ENCODE peak calls at places on chromosomes 7 and 10, in nine cellular contexts. H, S, X, M, N, D, K, O and B are unnamed samples. For H3K4me1, the result is how much of the 10 kb centered on the place peaks cover.

GRCh38 chr10:63713191-63714144 is 192.3 kb downstream of the REEP3 start:
- DNase-seq in D (no peak), O (peak), S (peak), N (no peak), H (peak), X (peak), K (no peak), M (no peak), B (peak)

GRCh38 chr7:81415181-81415580 is 354.7 kb downstream of the HGF start:
- DNase-seq in X (no peak), H (peak), M (no peak), O (no peak), D (no peak), S (no peak), N (no peak), K (no peak), B (peak)

GRCh38 chr7:50687096-50687495 is 95.6 kb downstream of the GRB10 start:
- DNase-seq in D (no peak), O (no peak), M (no peak), N (no peak), X (no peak), H (no peak), S (no peak), K (no peak), B (no peak)

GRCh38 chr7:32586291-32587221 is 91.3 kb downstream of the AVL9 start:
- DNase-seq in S (no peak), D (no peak), K (no peak), X (peak), M (no peak), N (no peak), O (no peak), H (peak), B (no peak)

GRCh38 chr10:17144757-17145156 is 15.1 kb upstream of the CUBN start:
- DNase-seq in D (no peak), N (no peak), O (no peak), X (no peak), M (no peak), K (no peak), H (peak), S (no peak), B (peak)

GRCh38 chr10:43816351-43817321 is 168.0 kb upstream of the ZNF32 start:
- DNase-seq in H (peak), D (peak), O (no peak), M (peak), K (no peak), S (no peak), N (no peak), X (peak), B (no peak)

GRCh38 chr7:66145404-66145843 is 30.8 kb downstream of the CRCP start:
- DNase-seq in H (peak), N (peak), D (no peak), O (no peak), X (peak), K (no peak), M (no peak), S (no peak), B (no peak)

GRCh38 chr10:55183993-55184392 is 383.0 kb upstream of the PCDH15 start:
- DNase-seq in K (no peak), O (no peak), H (no peak), S (no peak), X (no peak), N (no peak), D (no peak), M (no peak), B (peak)

GRCh38 chr10:49596493-49596809 is 13.7 kb upstream of the SLC18A3 start:
- DNase-seq in N (no peak), K (no peak), M (no peak), O (no peak), H (no peak), D (no peak), S (no peak), X (no peak), B (no peak)

GRCh38 chr7:17301491-17302101 is 3.1 kb downstream of the AHR start:
- DNase-seq in M (peak), K (peak), S (no peak), N (peak), D (no peak), H (peak), O (no peak), X (no peak), B (no peak)

GRCh38 chr10:5758927-5759326 is 54.3 kb downstream of the GDI2 start:
- DNase-seq in K (no peak), N (no peak), H (no peak), S (no peak), X (no peak), M (no peak), D (no peak), O (no peak), B (no peak)

GRCh38 chr7:5564894-5565293 is 141.3 kb upstream of the TNRC18 start:
- DNase-seq in D (no peak), K (peak), H (no peak), O (no peak), M (no peak), N (no peak), X (no peak), S (no peak), B (no peak)

GRCh38 chr7:47376991-47377590 is 204.8 kb downstream of the TNS3 start:
- DNase-seq in H (no peak), X (no peak), M (no peak), S (no peak), K (no peak), N (no peak), O (no peak), D (no peak), B (no peak)

GRCh38 chr10:31999836-32000235 is 56.4 kb downstream of the KIF5B start:
- DNase-seq in M (no peak), X (no peak), O (no peak), H (no peak), S (no peak), K (no peak), N (no peak), D (no peak), B (no peak)

GRCh38 chr10:15349133-15349532 is 22.0 kb downstream of the FAM171A1 start:
- DNase-seq in N (no peak), K (no peak), M (no peak), D (no peak), O (no peak), X (no peak), S (no peak), H (no peak), B (no peak)

GRCh38 chr10:3136763-3137611 is 35.6 kb downstream of the PITRM1 start:
- DNase-seq in H (peak), X (peak), S (no peak), N (peak), D (no peak), K (no peak), O (no peak), M (no peak), B (no peak)

GRCh38 chr7:121456785-121457359 is 60.8 kb upstream of the FAM3C start:
- DNase-seq in D (no peak), M (no peak), K (no peak), X (no peak), H (no peak), O (no peak), S (no peak), N (no peak), B (no peak)

GRCh38 chr10:96310359-96310669 is 6.1 kb downstream of the DNTT start:
- DNase-seq in X (no peak), H (no peak), K (no peak), M (no peak), N (no peak), S (no peak), D (no peak), O (no peak), B (no peak)

GRCh38 chr7:73738220-73738611 is 386 bp downstream of the ABHD11 start:
- DNase-seq in S (no peak), K (no peak), X (peak), H (peak), D (peak), O (peak), M (peak), N (no peak), B (peak)

GRCh38 chr7:3095046-3095445 is 51.4 kb upstream of the CARD11 start:
- DNase-seq in H (no peak), N (no peak), D (peak), S (no peak), M (peak), X (no peak), O (no peak), K (peak), B (no peak)

GRCh38 chr10:128440513-128441160 is 314.4 kb upstream of the MKI67 start:
- DNase-seq in S (no peak), O (peak), X (no peak), D (no peak), N (no peak), K (no peak), M (no peak), H (no peak), B (no peak)

GRCh38 chr10:71971769-71972555 is 7.8 kb downstream of the CHST3 start:
- DNase-seq in K (no peak), D (no peak), X (no peak), O (no peak), H (no peak), M (no peak), N (no peak), S (no peak), B (no peak)

GRCh38 chr10:12500406-12501303 is 151.3 kb downstream of the CAMK1D start:
- DNase-seq in N (peak), X (no peak), D (no peak), O (no peak), H (no peak), K (peak), S (no peak), M (no peak), B (no peak)

GRCh38 chr7:87000344-87000743 is 59.1 kb downstream of the ELAPOR2 start:
- DNase-seq in D (no peak), X (no peak), N (no peak), S (no peak), O (no peak), M (no peak), H (no peak), K (no peak), B (no peak)

GRCh38 chr10:20836401-20836800 is 60.7 kb downstream of the NEBL start:
- DNase-seq in H (no peak), O (no peak), M (no peak), X (no peak), N (no peak), D (no peak), K (no peak), S (no peak), B (no peak)

GRCh38 chr10:89389254-89389653 is 3.2 kb upstream of the IFIT1 start:
- DNase-seq in D (no peak), X (no peak), N (no peak), S (no peak), K (no peak), O (no peak), H (peak), M (no peak), B (no peak)

GRCh38 chr7:7858559-7858958 is 110.0 kb upstream of the GLCCI1 start:
- DNase-seq in K (no peak), S (no peak), O (no peak), H (no peak), D (no peak), M (no peak), X (no peak), N (no peak), B (no peak)

GRCh38 chr10:116098411-116099019 is 174.5 kb downstream of the GFRA1 start:
- DNase-seq in H (no peak), N (no peak), M (no peak), S (no peak), K (no peak), D (no peak), X (no peak), O (no peak), B (no peak)

GRCh38 chr7:45663167-45663921 is 89.2 kb downstream of the ADCY1 start:
- DNase-seq in H (peak), D (no peak), N (peak), S (peak), K (no peak), M (peak), O (peak), X (no peak), B (no peak)

GRCh38 chr7:17311952-17312351 is 13.5 kb downstream of the AHR start:
- DNase-seq in N (no peak), O (peak), D (no peak), X (no peak), M (no peak), S (no peak), H (no peak), K (no peak), B (no peak)

GRCh38 chr10:69259547-69260243 is 18.6 kb upstream of the HK1 start:
- DNase-seq in D (no peak), S (no peak), O (no peak), X (no peak), M (no peak), N (no peak), H (no peak), K (no peak), B (no peak)

GRCh38 chr10:71927669-71928592 is 36.3 kb upstream of the CHST3 start:
- DNase-seq in N (no peak), M (no peak), H (peak), O (no peak), X (no peak), K (peak), D (no peak), S (no peak), B (peak)

GRCh38 chr7:133484135-133484534 is 231.3 kb downstream of the EXOC4 start:
- DNase-seq in M (peak), K (no peak), D (no peak), X (no peak), N (no peak), O (no peak), H (no peak), S (no peak), B (peak)

DNA sequence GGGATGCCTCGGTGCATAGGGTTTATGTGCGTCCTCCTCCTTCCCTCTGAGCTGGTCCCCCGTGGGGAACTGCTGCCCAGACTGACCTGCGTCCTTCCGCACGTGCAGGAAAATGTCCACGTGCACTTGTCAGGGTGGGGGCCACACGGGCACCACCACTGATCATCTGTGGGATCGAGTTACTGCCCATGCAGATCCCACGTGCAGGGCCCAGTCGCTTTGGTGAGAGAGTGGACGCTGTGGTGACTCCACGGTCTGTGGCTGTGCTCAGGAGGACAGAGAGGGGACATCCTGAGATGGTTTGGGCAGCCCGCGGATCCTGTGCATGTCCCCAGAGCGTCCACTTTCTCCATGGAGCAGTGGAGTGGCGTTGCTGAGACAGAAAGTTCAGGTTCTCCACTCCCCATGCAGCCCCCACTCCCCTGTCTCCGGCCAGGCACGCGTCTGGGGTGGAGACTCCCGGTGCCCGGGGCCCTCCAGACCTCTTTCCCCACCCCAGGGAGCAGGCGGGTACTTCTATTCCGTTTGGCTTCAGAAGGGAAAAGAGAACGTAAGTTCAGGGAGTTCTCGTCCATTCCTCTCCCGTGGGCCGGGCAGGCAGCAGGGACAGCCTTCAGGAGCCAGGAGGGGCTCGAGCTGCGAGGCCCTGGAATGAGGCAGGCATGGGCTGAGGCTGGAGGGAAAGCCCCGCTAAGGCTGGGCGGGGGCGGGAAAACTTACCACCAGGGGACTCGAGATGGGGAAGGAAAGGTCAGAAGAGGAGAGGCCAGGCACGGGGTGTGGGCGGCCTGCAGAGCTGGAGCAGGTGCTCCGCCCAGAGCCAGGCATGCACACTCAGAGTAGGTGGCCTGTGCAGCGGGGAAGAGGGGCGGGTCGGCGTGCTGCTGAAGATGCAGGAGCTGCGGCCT is 59.9 kb downstream of the EGFR start:
- DNase-seq in O (peak), S (no peak), X (no peak), D (no peak), N (no peak), M (no peak), H (no peak), K (no peak), B (no peak)
- H3K4me1 ChIP-seq in O (under half), S (under half), X (half or more), D (under half), N (under half), M (under half), H (under half), K (under half), B (under half)

DNA sequence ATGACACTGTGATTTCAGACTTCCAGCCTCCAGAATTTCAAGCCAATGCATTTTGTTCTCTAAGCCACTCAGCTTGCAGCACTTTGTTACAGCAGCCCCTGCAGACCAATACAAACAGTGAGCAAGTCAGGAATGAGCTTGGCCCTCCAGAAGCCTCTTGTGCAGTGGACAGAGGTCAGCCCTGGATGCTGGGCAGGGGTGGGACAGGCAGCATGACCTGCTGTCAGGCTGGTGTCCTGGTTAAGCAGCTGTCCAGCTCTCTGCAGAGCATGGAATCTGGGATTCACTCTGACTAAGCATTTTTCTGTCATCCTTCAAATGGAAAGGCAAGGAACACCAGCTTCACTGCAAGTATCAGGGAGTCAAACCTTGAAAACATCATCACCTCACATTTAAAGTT is 85.5 kb upstream of the GDF10 start:
- DNase-seq in M (no peak), K (no peak), O (no peak), H (peak), X (no peak), D (no peak), S (no peak), N (peak), B (no peak)
- H3K4me1 ChIP-seq in M (under half), K (under half), O (under half), H (under half), X (under half), D (under half), S (under half), N (under half), B (under half)

GRCh38 chr10:122498521-122498920 is 37.2 kb downstream of the HTRA1 start:
- DNase-seq in H (no peak), O (no peak), X (peak), N (no peak), D (no peak), K (no peak), M (no peak), S (no peak), B (no peak)

GRCh38 chr10:122500726-122501125 is 39.4 kb downstream of the HTRA1 start:
- DNase-seq in S (no peak), M (no peak), H (no peak), D (no peak), X (no peak), O (no peak), N (no peak), K (no peak), B (no peak)

GRCh38 chr10:122499012-122499411 is 37.7 kb downstream of the HTRA1 start:
- DNase-seq in X (no peak), S (no peak), H (no peak), D (no peak), M (no peak), K (no peak), N (no peak), O (no peak), B (no peak)

GRCh38 chr10:122499491-122499941 is 38.2 kb downstream of the HTRA1 start:
- DNase-seq in O (no peak), S (no peak), N (no peak), H (peak), K (no peak), M (no peak), X (no peak), D (no peak), B (no peak)

DNA sequence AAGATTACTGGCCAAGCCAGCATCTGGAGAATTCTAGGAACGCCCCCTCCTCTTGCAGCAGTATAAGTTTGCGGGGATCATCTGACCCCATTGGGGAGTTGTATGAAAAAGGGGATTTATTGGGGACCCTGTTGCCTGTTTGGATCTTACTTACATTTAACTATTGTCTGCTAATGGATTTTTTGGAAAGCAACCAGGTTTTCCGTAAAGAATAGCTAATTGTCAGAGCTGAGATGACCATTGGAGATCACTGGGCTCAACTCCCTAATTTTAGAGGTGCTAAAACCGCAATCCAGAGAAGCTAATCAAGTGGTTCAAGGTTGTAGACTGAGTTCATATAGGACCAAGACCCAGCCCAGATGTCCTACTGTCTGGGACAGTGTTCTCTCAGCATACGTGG is 38.8 kb downstream of the HTRA1 start:
- DNase-seq in O (no peak), D (no peak), S (no peak), N (no peak), K (no peak), H (no peak), X (no peak), M (no peak), B (no peak)
- H3K4me1 ChIP-seq in O (under half), D (under half), S (under half), N (under half), K (under half), H (under half), X (under half), M (under half), B (under half)

GRCh38 chr10:86648706-86649426 is 5.5 kb upstream of the OPN4 start:
- DNase-seq in K (peak), X (peak), D (no peak), O (no peak), S (no peak), N (peak), H (peak), M (no peak), B (peak)
- H3K4me1 ChIP-seq in K (half or more), X (half or more), D (under half), O (under half), S (under half), N (under half), H (under half), M (under half), B (under half)

GRCh38 chr7:102153586-102153948 is 133.1 kb upstream of the SH2B2 start:
- DNase-seq in S (no peak), N (no peak), H (no peak), D (no peak), K (no peak), M (no peak), O (no peak), X (no peak), B (no peak)

GRCh38 chr7:102155821-102156441 is 130.7 kb upstream of the SH2B2 start:
- DNase-seq in S (no peak), N (no peak), X (no peak), H (no peak), D (no peak), M (no peak), K (no peak), O (no peak), B (no peak)

GRCh38 chr7:102156867-102157266 is 129.8 kb upstream of the SH2B2 start:
- DNase-seq in O (peak), X (no peak), S (no peak), M (no peak), H (no peak), D (no peak), K (no peak), N (no peak), B (no peak)

GRCh38 chr7:102152672-102153585 is 133.7 kb upstream of the SH2B2 start:
- DNase-seq in N (no peak), X (peak), D (no peak), H (peak), O (peak), K (peak), M (no peak), S (peak), B (peak)

DNA sequence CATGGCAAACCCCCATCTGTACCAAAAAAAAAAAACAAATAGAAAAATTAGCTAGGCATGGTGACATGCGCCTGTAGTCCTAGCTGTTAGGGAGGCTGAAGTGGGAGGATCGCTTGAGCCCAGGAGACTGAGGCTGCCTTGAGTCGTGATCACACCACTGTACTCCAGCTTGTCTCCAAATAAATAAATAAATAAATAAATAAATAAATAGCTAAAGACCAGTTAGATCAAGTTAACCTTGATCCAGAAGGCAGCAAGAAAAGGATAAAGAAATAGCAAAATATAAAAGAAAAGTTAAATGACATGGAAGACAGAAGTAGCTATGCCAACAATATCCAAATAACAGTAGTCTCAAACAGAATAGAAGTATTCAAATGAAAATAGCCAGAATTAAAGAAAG is 132.2 kb upstream of the SH2B2 start:
- DNase-seq in D (no peak), X (no peak), O (no peak), S (no peak), M (no peak), K (no peak), N (no peak), H (no peak), B (no peak)
- H3K4me1 ChIP-seq in D (under half), X (under half), O (under half), S (under half), M (under half), K (under half), N (under half), H (under half), B (under half)